ENCODE peak calls at places on chromosomes 6 and 20, in four cellular contexts. A is heart left ventricle, V is stomach, P is body of pancreas. C is an unnamed sample.

GRCh38 chr20:35305682-35306556 is 13.7 kb upstream of the FAM83C start:
- DNase-seq in A (no peak), V (peak; percentile 60), P (no peak), C (peak; percentile 99)

GRCh38 chr6:35496851-35497570 is at the start of gene TEAD3:
- DNase-seq in A (peak; percentile 70), V (peak; percentile 69), P (peak; percentile 66), C (peak; percentile 51)

GRCh38 chr20:9611921-9612320 is 97.5 kb downstream of the LAMP5 start:
- DNase-seq in A (no peak), V (no peak), P (no peak), C (no peak)

GRCh38 chr6:169785566-169785965 is 34.1 kb downstream of the ERMARD start:
- DNase-seq in A (no peak), V (no peak), P (no peak), C (no peak)

GRCh38 chr20:25039697-25040437 is 18.1 kb downstream of the ACSS1 start:
- DNase-seq in A (peak; percentile 85), V (peak; percentile 93), P (peak; percentile 97), C (peak; percentile 71)

GRCh38 chr20:22921595-22922421 is 113.3 kb upstream of the SSTR4 start:
- DNase-seq in A (no peak), V (no peak), P (no peak), C (peak; percentile 43)

GRCh38 chr6:167098825-167099225 is 24.1 kb upstream of the CCR6 start:
- DNase-seq in A (no peak), V (no peak), P (no peak), C (no peak)

GRCh38 chr6:157510329-157511188 is 129.6 kb downstream of the ZDHHC14 start:
- DNase-seq in A (no peak), V (no peak), P (no peak), C (no peak)

GRCh38 chr6:159977242-159978214 is 8.6 kb downstream of the IGF2R start:
- DNase-seq in A (peak; percentile 62), V (no peak), P (peak; percentile 76), C (no peak)

GRCh38 chr20:40160151-40160550 is 528.9 kb downstream of the MAFB start:
- DNase-seq in A (peak; percentile 32), V (peak; percentile 27), P (peak; percentile 47), C (peak; percentile 25)

GRCh38 chr6:50952092-50952932 is 133.6 kb downstream of the TFAP2B start:
- DNase-seq in A (no peak), V (no peak), P (no peak), C (no peak)

GRCh38 chr20:61963149-61963548 is 102.5 kb downstream of the TAF4 start:
- DNase-seq in A (peak; percentile 13), V (no peak), P (no peak), C (no peak)

GRCh38 chr6:31031095-31031494 is 20.8 kb downstream of the MUC22 start:
- DNase-seq in A (no peak), V (no peak), P (no peak), C (no peak)

GRCh38 chr6:106381871-106382270 is 21.4 kb downstream of the CRYBG1 start:
- DNase-seq in A (no peak), V (no peak), P (peak; percentile 25), C (peak; percentile 58)

GRCh38 chr6:107062691-107063090 is 34.7 kb downstream of the MTRES1 start:
- DNase-seq in A (no peak), V (no peak), P (no peak), C (no peak)

GRCh38 chr6:140230282-140230681 is 855.8 kb upstream of the CITED2 start:
- DNase-seq in A (no peak), V (no peak), P (no peak), C (no peak)

GRCh38 chr6:109096198-109096597 is 891 bp downstream of the CEP57L1 start:
- DNase-seq in A (no peak), V (no peak), P (no peak), C (no peak)

GRCh38 chr6:45647341-45648138 is 269.8 kb upstream of the SUPT3H start:
- DNase-seq in A (no peak), V (no peak), P (no peak), C (peak; percentile 14)

GRCh38 chr6:97626586-97627441 is 343.8 kb upstream of the MMS22L start:
- DNase-seq in A (no peak), V (no peak), P (no peak), C (no peak)
- H3K4me3 ChIP-seq in A (no peak overlapping the region), V (peak overlapping the region; percentile 14), P (no peak overlapping the region), C (peak overlapping the region; percentile 20)

GRCh38 chr6:27288136-27289044 is 23.7 kb downstream of the POM121L2 start:
- DNase-seq in A (no peak), V (no peak), P (no peak), C (no peak)
- H3K4me3 ChIP-seq in A (no peak overlapping the region), V (no peak overlapping the region), P (no peak overlapping the region), C (peak overlapping the region; percentile 89)

GRCh38 chr6:83199865-83200230 is 6.7 kb downstream of the RWDD2A start:
- DNase-seq in A (no peak), V (no peak), P (no peak), C (peak; percentile 58)

GRCh38 chr6:83193747-83194582 is 808 bp downstream of the RWDD2A start:
- DNase-seq in A (peak; percentile 45), V (peak; percentile 51), P (peak; percentile 75), C (no peak)

GRCh38 chr6:83198486-83199172 is 5.5 kb downstream of the RWDD2A start:
- DNase-seq in A (no peak), V (no peak), P (no peak), C (no peak)

GRCh38 chr6:83199173-83199864 is 6.2 kb downstream of the RWDD2A start:
- DNase-seq in A (no peak), V (no peak), P (no peak), C (no peak)
- H3K4me3 ChIP-seq in A (no peak overlapping the region), V (no peak overlapping the region), P (no peak overlapping the region), C (no peak overlapping the region)

DNA sequence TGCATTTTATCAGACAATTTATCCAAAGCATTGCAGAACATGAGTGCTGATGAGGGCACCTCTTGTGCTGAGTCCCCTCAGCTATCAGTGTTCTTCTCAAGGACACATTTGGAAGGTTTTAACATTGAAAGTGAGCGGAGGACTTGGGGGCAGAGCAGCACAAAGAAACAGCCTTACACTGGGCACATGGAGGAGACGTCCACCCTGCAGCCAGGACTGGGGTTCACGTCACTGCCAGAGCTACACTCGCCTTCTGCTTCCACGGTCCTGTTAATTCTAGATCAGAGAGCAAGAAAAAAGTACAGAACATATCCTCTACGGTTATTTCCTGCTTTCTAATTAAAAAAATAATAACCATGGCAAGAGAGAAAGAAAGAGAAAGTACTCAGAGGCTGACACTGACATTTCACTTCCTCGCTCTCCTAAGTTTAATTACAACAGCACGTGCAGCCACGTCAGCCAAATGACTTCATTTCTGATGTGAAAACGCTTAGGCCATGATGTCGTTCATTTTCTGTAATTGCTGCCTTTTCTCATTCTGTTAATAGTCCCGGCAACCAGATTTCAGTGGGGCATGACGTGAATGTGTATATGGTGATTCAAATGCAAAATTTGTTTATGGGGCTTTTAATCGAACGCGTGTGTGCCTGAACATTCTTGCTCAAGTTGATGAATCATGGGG is 5.1 kb downstream of the PRND start:
- DNase-seq in A (no peak), V (no peak), P (no peak), C (no peak)
- H3K4me3 ChIP-seq in A (no peak overlapping the region), V (no peak overlapping the region), P (no peak overlapping the region), C (no peak overlapping the region)

GRCh38 chr20:20010639-20011500 is 6.3 kb upstream of the NAA20 start:
- DNase-seq in A (no peak), V (no peak), P (no peak), C (peak; percentile 69)
- H3K4me3 ChIP-seq in A (no peak overlapping the region), V (no peak overlapping the region), P (no peak overlapping the region), C (no peak overlapping the region)

DNA sequence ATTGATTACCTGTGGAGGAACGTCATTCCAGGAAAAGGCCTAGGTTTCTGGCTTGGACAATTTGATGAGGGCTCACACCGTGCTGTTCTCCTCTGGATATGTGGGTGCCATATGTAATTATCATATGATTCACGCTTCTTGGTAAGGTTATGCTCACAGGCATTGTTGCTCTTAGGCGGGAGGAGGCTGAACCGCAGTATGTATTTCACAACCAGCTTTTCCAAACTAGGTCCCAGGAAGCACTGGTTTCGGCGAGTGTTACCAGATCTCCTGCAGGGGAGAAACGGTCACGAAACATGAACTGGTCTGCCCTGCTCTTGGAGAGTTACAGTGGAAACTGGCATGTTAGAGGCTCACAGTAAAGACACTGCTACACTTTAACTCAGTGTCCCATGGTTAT is 793 bp upstream of the FAM50B start:
- DNase-seq in A (no peak), V (no peak), P (no peak), C (peak; percentile 63)
- H3K4me3 ChIP-seq in A (peak overlapping the region; percentile 4), V (peak overlapping the region; percentile 51), P (no peak overlapping the region), C (peak overlapping the region; percentile 54)

DNA sequence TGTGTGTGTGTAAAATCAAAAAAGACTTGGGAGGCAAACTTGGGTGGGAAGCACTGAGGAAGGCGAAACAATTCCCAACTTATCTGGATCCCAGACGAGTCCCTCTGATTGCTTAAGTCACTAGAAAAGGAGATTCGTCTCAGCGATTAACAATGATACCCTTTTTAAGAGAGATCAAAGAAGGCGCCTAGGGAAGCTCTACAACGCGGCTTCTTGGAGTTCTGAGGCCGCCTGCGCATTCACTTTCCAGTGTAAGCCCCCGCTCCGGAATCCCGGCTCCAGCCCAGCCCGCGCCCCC is 8.7 kb upstream of the TBX18 start:
- DNase-seq in A (no peak), V (no peak), P (no peak), C (no peak)
- H3K4me3 ChIP-seq in A (peak overlapping the region; percentile 28), V (no peak overlapping the region), P (no peak overlapping the region), C (no peak overlapping the region)

DNA sequence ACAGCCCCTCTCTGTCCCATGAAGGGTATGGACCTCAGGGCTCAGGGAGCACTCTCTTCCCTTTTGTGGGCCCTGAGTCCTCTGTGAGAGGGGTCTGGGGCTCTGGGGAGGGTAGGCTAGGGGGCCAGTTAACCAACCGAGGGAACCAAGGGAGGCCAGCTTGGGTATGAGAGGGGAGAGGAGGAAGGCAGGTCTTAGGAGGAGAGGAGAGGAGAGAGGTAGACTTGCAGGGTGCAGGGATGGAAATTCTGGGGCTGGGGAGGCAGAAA is 720 bp downstream of the DUSP15 start:
- DNase-seq in A (no peak), V (no peak), P (no peak), C (no peak)
- H3K4me3 ChIP-seq in A (peak overlapping the region; percentile 53), V (peak overlapping the region; percentile 67), P (no peak overlapping the region), C (no peak overlapping the region)

GRCh38 chr6:7107578-7108195 is at the start of gene RREB1:
- DNase-seq in A (peak; percentile 77), V (peak; percentile 57), P (peak; percentile 77), C (peak; percentile 40)

GRCh38 chr6:7104752-7105151 is 3.0 kb upstream of the RREB1 start:
- DNase-seq in A (no peak), V (no peak), P (no peak), C (no peak)

GRCh38 chr6:7108196-7108963 is 619 bp downstream of the RREB1 start:
- DNase-seq in A (peak; percentile 68), V (peak; percentile 61), P (peak; percentile 66), C (peak; percentile 44)

GRCh38 chr6:7106752-7107577 is 796 bp upstream of the RREB1 start:
- DNase-seq in A (peak; percentile 49), V (no peak), P (peak; percentile 45), C (no peak)

GRCh38 chr6:7106215-7106751 is 1.5 kb upstream of the RREB1 start:
- DNase-seq in A (no peak), V (no peak), P (peak; percentile 34), C (no peak)
- H3K4me3 ChIP-seq in A (peak overlapping the region; percentile 98), V (peak overlapping the region; percentile 89), P (no peak overlapping the region), C (no peak overlapping the region)